ENCODE peak calls at places on chromosomes 11 and 22, in seven cellular contexts. H, Q, L, S, Z, A and D are unnamed samples.

GRCh38 chr11:122618927-122619326 is 36.6 kb upstream of the UBASH3B start:
- DNase-seq in Z (no peak), L (no peak), H (no peak), S (no peak), A (no peak), Q (no peak), D (no peak)

GRCh38 chr11:90476442-90477007 is 253.7 kb upstream of the CHORDC1 start:
- DNase-seq in S (no peak), Z (peak), L (no peak), Q (no peak), H (no peak), A (peak), D (no peak)

GRCh38 chr11:81010631-81011030 is 1569.8 kb upstream of the TENM4 start:
- DNase-seq in H (no peak), L (no peak), S (no peak), Q (no peak), A (no peak), Z (no peak), D (no peak)

GRCh38 chr11:2885017-2885675 is 429 bp downstream of the CDKN1C start:
- DNase-seq in A (no peak), L (peak), Q (peak), H (no peak), Z (peak), S (peak), D (no peak)

GRCh38 chr11:1834132-1834610 is 619 bp upstream of the SYT8 start:
- DNase-seq in Q (no peak), L (peak), A (peak), S (peak), H (no peak), Z (no peak), D (no peak)

GRCh38 chr11:48088682-48089050 is 108.3 kb downstream of the PTPRJ start:
- DNase-seq in S (peak), A (no peak), Z (no peak), H (no peak), Q (no peak), L (peak), D (no peak)

GRCh38 chr11:7449841-7450214 is 35.5 kb upstream of the OLFML1 start:
- DNase-seq in Q (no peak), L (no peak), S (no peak), H (no peak), A (no peak), Z (no peak), D (no peak)

GRCh38 chr11:962743-963142 is 37.1 kb downstream of the AP2A2 start:
- DNase-seq in L (no peak), H (no peak), Z (no peak), S (no peak), Q (no peak), A (no peak), D (no peak)

GRCh38 chr11:110962907-110963306 is 250.7 kb upstream of the ARHGAP20 start:
- DNase-seq in A (no peak), Z (no peak), Q (no peak), L (no peak), H (peak), S (no peak), D (no peak)

GRCh38 chr11:130202009-130202817 is 42.6 kb downstream of the ST14 start:
- DNase-seq in S (no peak), L (no peak), H (no peak), Z (no peak), Q (no peak), A (no peak), D (no peak)

GRCh38 chr22:31262369-31263133 is 29.7 kb downstream of the PIK3IP1 start:
- DNase-seq in L (no peak), Z (no peak), A (no peak), Q (no peak), S (no peak), H (no peak), D (no peak)

GRCh38 chr22:37176464-37177061 is 11.5 kb downstream of the C1QTNF6 start:
- DNase-seq in Q (peak), Z (no peak), H (no peak), S (peak), A (no peak), L (peak), D (no peak)

GRCh38 chr22:20061481-20061861 is 18.6 kb upstream of the DGCR8 start:
- DNase-seq in H (no peak), A (peak), Z (no peak), Q (no peak), S (no peak), L (no peak), D (no peak)

GRCh38 chr11:27282141-27282590 is 80.8 kb downstream of the CCDC34 start:
- DNase-seq in L (no peak), A (no peak), Q (peak), H (peak), S (no peak), Z (no peak), D (no peak)

GRCh38 chr22:29820941-29821789 is 16.9 kb downstream of the ASCC2 start:
- DNase-seq in Z (no peak), S (peak), H (peak), Q (peak), A (peak), L (peak), D (no peak)

GRCh38 chr11:73393479-73394415 is 17.5 kb downstream of the RELT start:
- DNase-seq in S (peak), Z (peak), Q (peak), H (peak), A (peak), L (peak), D (no peak)

GRCh38 chr11:118230088-118230487 is 5.3 kb upstream of the JAML start:
- DNase-seq in A (no peak), S (no peak), H (no peak), Z (no peak), Q (no peak), L (no peak), D (no peak)

GRCh38 chr22:24952837-24953293 is 349 bp downstream of the KIAA1671 start:
- DNase-seq in H (no peak), S (peak), Z (peak), Q (peak), A (no peak), L (peak), D (no peak)

GRCh38 chr11:85590848-85591483 is 36.2 kb downstream of the DLG2 start:
- DNase-seq in L (no peak), Z (peak), H (peak), Q (no peak), S (no peak), A (peak), D (no peak)

GRCh38 chr22:42342426-42343135 is 72.1 kb upstream of the TCF20 start:
- DNase-seq in L (no peak), Z (peak), H (no peak), Q (no peak), S (no peak), A (no peak), D (no peak)

GRCh38 chr11:38384568-38384967 is 1786.5 kb upstream of the RAG2 start:
- DNase-seq in S (no peak), Q (no peak), Z (no peak), A (peak), H (no peak), L (no peak), D (no peak)

GRCh38 chr11:94876645-94877445 is 96.5 kb downstream of the CWC15 start:
- DNase-seq in A (peak), S (peak), Z (no peak), H (peak), Q (peak), L (peak), D (no peak)

GRCh38 chr22:19756288-19757128 is 4.1 kb upstream of the TBX1 start:
- DNase-seq in A (no peak), Q (no peak), S (peak), H (no peak), L (peak), Z (peak), D (no peak)

GRCh38 chr11:12746593-12747097 is 72.4 kb downstream of the TEAD1 start:
- DNase-seq in S (peak), H (peak), A (peak), Z (peak), L (no peak), Q (peak), D (peak)

GRCh38 chr11:61163714-61164609 is 2.7 kb upstream of the VPS37C start:
- DNase-seq in L (no peak), H (no peak), Z (no peak), S (no peak), A (no peak), Q (no peak), D (no peak)

GRCh38 chr11:35649984-35650383 is 12.6 kb upstream of the TRIM44 start:
- DNase-seq in H (no peak), A (peak), L (no peak), Z (no peak), Q (no peak), S (no peak), D (no peak)

GRCh38 chr11:42315267-42315666 is 855.8 kb upstream of the LRRC4C start:
- DNase-seq in Q (no peak), A (peak), Z (no peak), L (no peak), H (no peak), S (no peak), D (no peak)

GRCh38 chr11:10778217-10778970 is 27.3 kb downstream of the CTR9 start:
- DNase-seq in L (no peak), A (no peak), Q (peak), Z (no peak), S (no peak), H (peak), D (no peak)

GRCh38 chr22:34475886-34476285 is 555.6 kb upstream of the LARGE1 start:
- DNase-seq in H (no peak), Q (no peak), A (no peak), L (no peak), S (no peak), Z (no peak), D (no peak)

GRCh38 chr11:75078233-75078632 is 18.4 kb downstream of the OR2AT4 start:
- DNase-seq in S (no peak), Q (no peak), H (no peak), A (peak), Z (no peak), L (no peak), D (no peak)

GRCh38 chr22:32265882-32266767 is 11.0 kb upstream of the SLC5A4 start:
- DNase-seq in H (peak), Z (peak), Q (peak), A (peak), L (peak), S (peak), D (peak)

DNA sequence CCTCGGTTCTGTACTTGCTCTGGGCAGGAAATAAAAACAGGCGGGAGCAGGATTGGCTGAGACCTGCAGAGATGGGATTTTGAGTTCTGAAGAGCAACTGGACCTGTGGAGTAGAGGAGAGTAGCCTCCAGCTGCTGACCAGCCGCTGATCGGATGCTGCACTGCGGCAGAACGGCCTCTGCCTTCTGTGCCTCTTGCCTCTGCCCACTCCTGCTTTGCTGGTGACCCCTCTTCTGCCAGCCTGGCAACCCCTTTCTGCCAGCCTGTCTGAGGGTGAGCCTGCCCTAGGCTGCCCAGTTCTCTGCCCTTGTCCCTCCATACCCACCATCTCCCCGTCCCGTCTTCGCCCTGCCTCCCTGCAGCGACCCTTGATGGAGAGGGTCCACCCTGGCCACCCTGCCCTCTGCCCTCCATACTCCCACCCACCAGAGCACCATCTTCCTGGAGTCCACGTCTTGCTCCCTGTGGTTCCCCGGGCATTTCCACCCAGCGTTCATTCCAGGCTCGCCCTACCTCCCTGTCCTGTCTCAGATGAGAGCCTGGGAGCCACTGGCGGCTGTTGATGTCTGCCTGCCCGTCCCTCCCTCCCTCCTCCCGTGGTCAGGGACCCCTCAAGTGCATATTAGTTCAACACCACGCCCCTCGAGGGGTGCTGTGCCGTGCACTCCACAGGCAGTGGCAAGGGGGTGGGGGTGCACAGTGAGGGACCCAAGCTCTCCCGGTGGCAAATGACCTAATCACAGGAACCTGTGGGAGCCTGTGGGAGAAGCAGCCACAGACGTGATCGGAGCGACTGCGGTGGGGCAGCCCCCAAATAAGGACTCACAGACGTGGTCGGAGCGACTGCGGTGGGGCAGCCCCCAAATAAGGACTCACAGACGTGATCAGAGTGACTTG is 863.3 kb downstream of the TBC1D22A start:
- DNase-seq in Q (no peak), A (no peak), S (no peak), H (no peak), Z (no peak), L (no peak), D (no peak)
- H3K27ac ChIP-seq in Q (no peak), A (no peak), S (no peak), H (no peak), Z (no peak), L (no peak), D (no peak)

GRCh38 chr11:67013511-67014045 is 9.4 kb upstream of the SYT12 start:
- DNase-seq in H (no peak), Q (no peak), Z (no peak), S (no peak), A (no peak), L (no peak), D (no peak)

GRCh38 chr11:67014343-67014742 is 8.6 kb upstream of the SYT12 start:
- DNase-seq in Q (no peak), Z (no peak), A (no peak), S (no peak), H (no peak), L (no peak), D (no peak)

GRCh38 chr11:67015048-67015447 is 7.9 kb upstream of the SYT12 start:
- DNase-seq in Q (no peak), L (no peak), H (no peak), Z (no peak), S (no peak), A (no peak), D (no peak)

GRCh38 chr11:67020949-67021348 is 2.0 kb upstream of the SYT12 start:
- DNase-seq in Z (no peak), Q (no peak), A (no peak), L (no peak), S (no peak), H (no peak), D (no peak)

GRCh38 chr11:67016550-67016949 is 6.4 kb upstream of the SYT12 start:
- DNase-seq in Z (no peak), S (no peak), Q (no peak), L (no peak), A (no peak), H (no peak), D (no peak)
- H3K27ac ChIP-seq in Z (no peak), S (no peak), Q (no peak), L (no peak), A (no peak), H (no peak), D (no peak)

GRCh38 chr11:113273720-113274119 is 40.7 kb upstream of the TTC12 start:
- DNase-seq in A (no peak), S (no peak), Q (no peak), Z (no peak), H (no peak), L (no peak), D (no peak)
- H3K27ac ChIP-seq in A (no peak), S (no peak), Q (no peak), Z (no peak), H (no peak), L (no peak), D (no peak)

GRCh38 chr11:34601085-34601444 is 19.8 kb upstream of the EHF start:
- DNase-seq in Z (no peak), H (peak), A (no peak), S (no peak), Q (no peak), L (no peak), D (no peak)
- H3K27ac ChIP-seq in Z (no peak), H (peak), A (peak), S (no peak), Q (no peak), L (peak), D (no peak)

DNA sequence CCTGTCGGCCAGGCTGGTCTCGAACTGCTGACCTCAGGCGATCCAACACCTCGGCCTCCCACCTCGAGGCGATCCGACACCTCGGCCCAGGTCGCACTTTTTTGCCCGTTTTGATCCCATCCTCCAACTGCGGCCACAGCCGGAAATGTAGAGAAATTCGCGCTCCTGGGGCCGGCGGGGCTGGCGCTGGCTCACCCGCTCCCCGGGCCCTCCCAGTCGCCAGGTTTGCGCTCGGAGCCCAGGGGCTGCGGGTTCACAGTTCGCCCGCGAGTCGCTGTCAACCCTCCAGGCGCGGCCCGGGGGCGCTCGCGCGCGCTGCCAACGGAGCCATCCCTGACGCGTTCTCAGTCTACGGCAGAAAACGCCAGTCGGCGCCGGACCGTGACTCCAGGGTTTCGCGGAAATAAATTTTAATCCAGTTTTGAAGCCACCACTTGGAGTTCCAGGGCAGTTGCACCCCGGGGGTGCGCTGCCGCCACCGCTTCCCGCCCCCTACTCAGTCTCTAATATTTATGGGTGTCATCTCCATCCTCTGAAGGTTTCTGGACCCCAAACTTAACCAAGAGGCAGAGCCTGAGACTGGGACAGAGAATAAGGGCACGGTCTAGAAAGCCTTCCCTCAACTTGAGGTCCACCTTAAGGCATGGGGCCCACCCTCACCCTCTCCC is 1.5 kb upstream of the KLHDC7B start:
- DNase-seq in Q (peak), S (peak), A (no peak), Z (peak), L (peak), H (no peak), D (no peak)
- H3K27ac ChIP-seq in Q (no peak), S (peak), A (peak), Z (no peak), L (no peak), H (no peak), D (no peak)